ENCODE peak calls at places on chromosomes 4 and X, in nine cellular contexts. G, P, X, V, I, M, U, D and N are unnamed samples.

GRCh38 chr4:69936566-69936965 is 5.7 kb downstream of the CSN1S1 start:
- DNase-seq in G (no peak), P (no peak), X (no peak), V (no peak), I (no peak), M (no peak), U (no peak), D (peak), N (no peak)

GRCh38 chrX:19342331-19342906 is 1.3 kb upstream of the PDHA1 start:
- DNase-seq in G (no peak), P (no peak), X (no peak), V (peak), I (no peak), M (no peak), U (no peak), D (peak), N (no peak)

GRCh38 chr4:148300877-148301276 is 141.3 kb downstream of the NR3C2 start:
- DNase-seq in G (peak), P (no peak), X (no peak), V (no peak), I (no peak), M (no peak), U (no peak), D (no peak), N (no peak)

GRCh38 chrX:149032449-149032848 is 472.7 kb downstream of the IDS start:
- DNase-seq in G (no peak), P (no peak), X (no peak), V (no peak), I (no peak), M (no peak), U (no peak), D (no peak), N (no peak)

GRCh38 chrX:148271263-148271662 is 229.2 kb upstream of the AFF2 start:
- DNase-seq in G (no peak), P (no peak), X (no peak), V (no peak), I (no peak), M (no peak), U (no peak), D (no peak), N (no peak)

GRCh38 chrX:74521961-74522833 is 92.2 kb downstream of the RLIM start:
- DNase-seq in G (no peak), P (no peak), X (no peak), V (peak), I (no peak), M (no peak), U (no peak), D (peak), N (no peak)

GRCh38 chrX:150405006-150405405 is 41.9 kb downstream of the MAMLD1 start:
- DNase-seq in G (no peak), P (no peak), X (no peak), V (no peak), I (no peak), M (no peak), U (no peak), D (no peak), N (no peak)

GRCh38 chr4:52976523-52977230 is 114.6 kb downstream of the RASL11B start:
- DNase-seq in G (no peak), P (no peak), X (no peak), V (no peak), I (no peak), M (no peak), U (no peak), D (no peak), N (no peak)

GRCh38 chr4:48910511-48910910 is 3.9 kb upstream of the OCIAD2 start:
- DNase-seq in G (no peak), P (no peak), X (no peak), V (no peak), I (no peak), M (no peak), U (no peak), D (no peak), N (no peak)

GRCh38 chrX:13489451-13489850 is 80.0 kb upstream of the EGFL6 start:
- DNase-seq in G (no peak), P (peak), X (no peak), V (peak), I (no peak), M (no peak), U (no peak), D (peak), N (no peak)

GRCh38 chr4:162163892-162164759 is at the start of gene FSTL5:
- DNase-seq in G (peak), P (peak), X (peak), V (peak), I (peak), M (peak), U (peak), D (peak), N (peak)

GRCh38 chrX:147848009-147848408 is 63.7 kb upstream of the FMR1 start:
- DNase-seq in G (no peak), P (no peak), X (no peak), V (no peak), I (no peak), M (no peak), U (no peak), D (no peak), N (no peak)

GRCh38 chr4:71456841-71457240 is 118.0 kb downstream of the SLC4A4 start:
- DNase-seq in G (no peak), P (no peak), X (no peak), V (peak), I (no peak), M (no peak), U (no peak), D (peak), N (no peak)

GRCh38 chr4:145824469-145824868 is 114.2 kb downstream of the ZNF827 start:
- DNase-seq in G (peak), P (no peak), X (no peak), V (no peak), I (no peak), M (no peak), U (no peak), D (no peak), N (no peak)

GRCh38 chrX:154325541-154325940 is 29.9 kb downstream of the TKTL1 start:
- DNase-seq in G (no peak), P (no peak), X (no peak), V (peak), I (no peak), M (no peak), U (no peak), D (peak), N (no peak)

GRCh38 chr4:110278127-110278526 is 79.7 kb upstream of the ELOVL6 start:
- DNase-seq in G (no peak), P (no peak), X (no peak), V (no peak), I (no peak), M (no peak), U (no peak), D (no peak), N (no peak)

GRCh38 chrX:51459125-51459524 is 37.3 kb downstream of the NUDT11 start:
- DNase-seq in G (peak), P (no peak), X (no peak), V (peak), I (no peak), M (no peak), U (no peak), D (peak), N (no peak)

GRCh38 chr4:1215347-1216075 is 33.4 kb downstream of the CTBP1 start:
- DNase-seq in G (no peak), P (peak), X (peak), V (no peak), I (peak), M (no peak), U (peak), D (no peak), N (no peak)

GRCh38 chr4:146143888-146144287 is 31.6 kb upstream of the LSM6 start:
- DNase-seq in G (no peak), P (no peak), X (no peak), V (no peak), I (no peak), M (no peak), U (no peak), D (no peak), N (no peak)

GRCh38 chrX:1807301-1807731 is 192.5 kb downstream of the ASMT start:
- DNase-seq in G (peak), P (no peak), X (no peak), V (peak), I (no peak), M (no peak), U (no peak), D (no peak), N (no peak)

GRCh38 chrX:48472851-48473717 is 2.9 kb upstream of the FTSJ1 start:
- DNase-seq in G (peak), P (no peak), X (no peak), V (peak), I (no peak), M (no peak), U (no peak), D (peak), N (no peak)

GRCh38 chr4:156953951-156954350 is 17.6 kb downstream of the PDGFC start:
- DNase-seq in G (no peak), P (no peak), X (no peak), V (no peak), I (no peak), M (no peak), U (no peak), D (no peak), N (no peak)

GRCh38 chr4:99457270-99457669 is 22.1 kb upstream of the ADH7 start:
- DNase-seq in G (peak), P (no peak), X (no peak), V (no peak), I (no peak), M (no peak), U (no peak), D (peak), N (no peak)

GRCh38 chrX:70834587-70834986 is 73.9 kb downstream of the TEX11 start:
- DNase-seq in G (no peak), P (no peak), X (no peak), V (no peak), I (no peak), M (no peak), U (no peak), D (no peak), N (no peak)

GRCh38 chrX:119455264-119455663 is 13.0 kb upstream of the SLC25A5 start:
- DNase-seq in G (no peak), P (no peak), X (no peak), V (no peak), I (no peak), M (no peak), U (no peak), D (no peak), N (no peak)

GRCh38 chrX:100883654-100884053 is 9.5 kb upstream of the NOX1 start:
- DNase-seq in G (no peak), P (no peak), X (no peak), V (no peak), I (no peak), M (no peak), U (no peak), D (no peak), N (no peak)

GRCh38 chrX:9392445-9392844 is 72.4 kb upstream of the TBL1X start:
- DNase-seq in G (no peak), P (no peak), X (no peak), V (no peak), I (no peak), M (no peak), U (no peak), D (no peak), N (no peak)

GRCh38 chrX:107673933-107674479 is 45.7 kb downstream of the PRPS1 start:
- DNase-seq in G (peak), P (peak), X (peak), V (peak), I (peak), M (no peak), U (peak), D (peak), N (no peak)

GRCh38 chr4:39642885-39643550 is 4.4 kb upstream of the SMIM14 start:
- DNase-seq in G (no peak), P (no peak), X (no peak), V (no peak), I (no peak), M (no peak), U (no peak), D (peak), N (no peak)

GRCh38 chr4:153750197-153750817 is 9.5 kb downstream of the RNF175 start:
- DNase-seq in G (peak), P (peak), X (peak), V (peak), I (peak), M (peak), U (peak), D (peak), N (no peak)

GRCh38 chr4:165403667-165404066 is 24.9 kb downstream of the CPE start:
- DNase-seq in G (no peak), P (no peak), X (no peak), V (no peak), I (no peak), M (no peak), U (no peak), D (no peak), N (no peak)

GRCh38 chr4:82578935-82579334 is 17.1 kb upstream of the TMEM150C start:
- DNase-seq in G (no peak), P (no peak), X (no peak), V (no peak), I (no peak), M (no peak), U (no peak), D (no peak), N (no peak)

GRCh38 chr4:98908703-98909262 is 20.1 kb downstream of the EIF4E start:
- DNase-seq in G (no peak), P (no peak), X (no peak), V (no peak), I (no peak), M (no peak), U (no peak), D (no peak), N (no peak)

GRCh38 chrX:135050603-135051002 is 1.3 kb downstream of the RTL8A start:
- DNase-seq in G (no peak), P (no peak), X (no peak), V (no peak), I (no peak), M (no peak), U (no peak), D (no peak), N (no peak)

GRCh38 chr4:72911316-72911715 is 158.2 kb downstream of the COX18 start:
- DNase-seq in G (no peak), P (no peak), X (no peak), V (no peak), I (no peak), M (no peak), U (no peak), D (no peak), N (no peak)

DNA sequence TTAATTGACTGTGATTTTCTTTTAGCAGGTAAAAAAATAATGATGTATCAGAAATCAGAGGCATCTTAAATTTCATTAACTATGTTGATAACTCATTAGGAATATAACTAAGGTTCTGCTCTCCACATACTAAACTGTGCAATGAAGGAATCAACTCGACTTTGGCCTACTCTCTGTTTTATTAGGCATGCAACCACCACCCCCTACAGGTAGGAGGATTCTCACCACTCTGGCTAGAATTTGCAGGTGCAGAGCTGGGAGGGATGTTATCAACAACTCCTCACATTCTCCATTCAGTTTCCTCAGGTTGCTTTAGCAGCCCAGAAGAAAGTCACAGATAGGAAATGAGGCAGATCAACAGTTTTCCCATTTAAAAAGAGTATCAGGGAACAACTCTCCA is 160.1 kb downstream of the COX18 start:
- DNase-seq in G (peak), P (no peak), X (no peak), V (no peak), I (no peak), M (no peak), U (no peak), D (no peak), N (no peak)
- TF ChIP-seq CTCF in G (peak), P (no peak), X (no peak), V (peak), I (no peak), M (peak), U (no peak), D (peak), N (peak)

GRCh38 chr4:55613621-55614020 is 21.6 kb upstream of the PDCL2 start:
- DNase-seq in G (peak), P (no peak), X (no peak), V (no peak), I (no peak), M (no peak), U (no peak), D (no peak), N (no peak)

GRCh38 chr4:55617587-55618197 is 18.4 kb downstream of the NMU start:
- DNase-seq in G (no peak), P (no peak), X (peak), V (no peak), I (no peak), M (no peak), U (peak), D (no peak), N (no peak)

GRCh38 chr4:55612341-55612740 is 20.3 kb upstream of the PDCL2 start:
- DNase-seq in G (no peak), P (no peak), X (no peak), V (no peak), I (no peak), M (no peak), U (no peak), D (no peak), N (no peak)

GRCh38 chr4:55611358-55612059 is 19.5 kb upstream of the PDCL2 start:
- DNase-seq in G (no peak), P (no peak), X (no peak), V (no peak), I (no peak), M (no peak), U (no peak), D (no peak), N (no peak)

DNA sequence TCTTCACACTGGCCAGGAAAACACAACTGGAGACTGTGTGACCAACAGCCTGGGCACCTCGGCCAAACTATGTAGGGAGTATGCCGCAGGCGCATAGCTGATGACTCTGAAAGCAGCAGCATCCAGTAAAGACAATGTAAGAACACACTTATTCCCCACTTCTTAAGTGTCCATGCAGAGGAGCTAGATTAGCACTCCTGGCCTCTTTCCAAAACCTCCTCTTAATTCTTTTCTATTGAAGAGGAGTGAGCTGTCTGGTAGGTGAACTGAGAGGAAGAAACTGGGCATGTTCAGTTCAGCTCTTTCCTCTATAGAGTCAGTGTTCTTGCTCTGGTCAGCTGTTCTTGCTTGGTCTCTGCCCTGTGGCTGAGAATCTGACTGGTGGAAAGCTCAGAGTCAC is 21.1 kb downstream of the NMU start:
- DNase-seq in G (no peak), P (no peak), X (no peak), V (no peak), I (no peak), M (no peak), U (no peak), D (no peak), N (no peak)
- TF ChIP-seq CTCF in G (no peak), P (no peak), X (no peak), V (no peak), I (no peak), M (no peak), U (no peak), D (no peak), N (no peak)

DNA sequence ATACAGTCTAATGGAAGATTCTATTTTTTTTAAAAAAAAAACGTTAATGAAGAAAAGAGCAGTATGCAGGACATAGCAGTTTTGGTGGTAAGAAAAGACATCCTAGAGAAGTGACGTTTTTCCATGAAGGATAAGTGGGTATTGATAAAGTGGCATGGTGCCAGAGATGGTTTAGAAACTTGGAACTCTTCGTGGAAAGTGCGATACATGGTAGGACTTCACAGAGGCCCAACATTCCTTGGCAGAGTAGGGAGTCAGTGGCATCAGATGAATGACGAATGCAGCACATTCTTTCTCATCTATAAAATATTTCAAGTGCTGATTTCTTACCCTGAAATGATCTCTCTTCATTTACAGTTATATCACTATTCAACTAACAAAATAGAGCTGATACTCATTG is 298.7 kb downstream of the CCSER1 start:
- DNase-seq in G (no peak), P (no peak), X (no peak), V (no peak), I (no peak), M (no peak), U (no peak), D (peak), N (no peak)
- TF ChIP-seq CTCF in G (no peak), P (no peak), X (no peak), V (no peak), I (no peak), M (no peak), U (no peak), D (no peak), N (no peak)

DNA sequence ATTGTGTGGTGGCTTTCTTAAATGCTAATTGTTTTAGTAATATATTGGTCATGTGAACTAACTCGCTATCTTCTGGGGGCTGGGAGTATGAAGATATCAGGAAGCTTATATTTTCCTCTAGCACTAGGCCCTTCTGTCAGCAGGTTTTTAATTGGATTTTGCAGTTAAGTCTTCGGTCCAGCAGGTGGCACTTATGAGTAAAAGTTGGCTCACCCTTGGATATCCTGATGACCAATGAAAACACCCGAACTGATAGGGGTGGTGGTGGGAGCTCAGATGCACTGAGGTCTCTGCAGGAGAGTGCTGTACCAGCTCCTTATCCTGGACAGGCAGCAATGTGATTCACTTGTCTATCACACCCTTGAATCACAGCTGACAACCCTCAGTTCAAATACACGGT is 1365.8 kb upstream of the DIAPH2 start:
- DNase-seq in G (peak), P (no peak), X (peak), V (no peak), I (no peak), M (no peak), U (peak), D (no peak), N (no peak)
- TF ChIP-seq CTCF in G (peak), P (peak), X (peak), V (peak), I (no peak), M (peak), U (no peak), D (peak), N (peak)